ENCODE peak calls at places on chromosomes 12 and 14, in four cellular contexts. N is GM23248, T is transverse colon, C is SJCRH30. E is an unnamed sample. For H3K36me3 and H3K4me1, the result is how much of the 10 kb centered on the place peaks cover.

GRCh38 chr14:75831971-75832370 is 149.8 kb downstream of the TGFB3 start:
- DNase-seq in N (peak), T (no peak), C (no peak), E (no peak)

GRCh38 chr14:60642270-60642789 is 6.9 kb downstream of the SIX1 start:
- DNase-seq in N (no peak), T (no peak), C (no peak), E (no peak)

GRCh38 chr12:116982721-116983502 is 72.2 kb downstream of the FBXW8 start:
- DNase-seq in N (peak), T (no peak), C (no peak), E (no peak)

GRCh38 chr14:106268013-106268727 is 741.8 kb downstream of the TMEM121 start:
- DNase-seq in N (no peak), T (peak), C (no peak), E (no peak)

GRCh38 chr12:131057211-131057721 is 103.6 kb downstream of the ADGRD1 start:
- DNase-seq in N (no peak), T (no peak), C (no peak), E (peak)

GRCh38 chr12:26704684-26705475 is 128.1 kb downstream of the ITPR2 start:
- DNase-seq in N (peak), T (no peak), C (no peak), E (no peak)

GRCh38 chr12:94151577-94151976 is 3.2 kb downstream of the PLXNC1 start:
- DNase-seq in N (no peak), T (peak), C (no peak), E (no peak)

GRCh38 chr14:95695913-95696312 is 9.7 kb downstream of the TCL1B start:
- DNase-seq in N (no peak), T (no peak), C (no peak), E (no peak)

GRCh38 chr12:42705863-42706262 is 116.3 kb upstream of the PRICKLE1 start:
- DNase-seq in N (peak), T (peak), C (peak), E (peak)

GRCh38 chr12:71135812-71136176 is 22.0 kb downstream of the TSPAN8 start:
- DNase-seq in N (no peak), T (no peak), C (no peak), E (no peak)

GRCh38 chr14:100289916-100290606 is 16.2 kb downstream of the SLC25A29 start:
- DNase-seq in N (no peak), T (peak), C (no peak), E (no peak)

GRCh38 chr12:113222730-113223531 is 1.7 kb downstream of the TPCN1 start:
- DNase-seq in N (peak), T (peak), C (peak), E (no peak)

GRCh38 chr12:92740421-92740820 is 37.6 kb downstream of the PLEKHG7 start:
- DNase-seq in N (no peak), T (no peak), C (no peak), E (no peak)

GRCh38 chr14:72753044-72753710 is 140.7 kb downstream of the DPF3 start:
- DNase-seq in N (no peak), T (no peak), C (no peak), E (no peak)

GRCh38 chr12:53989227-53990113 is 4.5 kb downstream of the HOXC10 start:
- DNase-seq in N (peak), T (no peak), C (no peak), E (no peak)

GRCh38 chr12:2876431-2877046 is 435 bp downstream of the FOXM1 start:
- DNase-seq in N (peak), T (no peak), C (peak), E (no peak)

GRCh38 chr12:65208957-65209654 is 39.7 kb downstream of the LEMD3 start:
- DNase-seq in N (no peak), T (no peak), C (no peak), E (no peak)

GRCh38 chr12:3520711-3521110 is 29.7 kb downstream of the PRMT8 start:
- DNase-seq in N (no peak), T (no peak), C (no peak), E (no peak)

GRCh38 chr12:131082795-131083194 is 129.1 kb downstream of the ADGRD1 start:
- DNase-seq in N (no peak), T (no peak), C (no peak), E (no peak)

GRCh38 chr12:12265571-12266388 is 1.1 kb downstream of the LRP6 start:
- DNase-seq in N (peak), T (no peak), C (no peak), E (no peak)

GRCh38 chr14:85991156-85991555 is 461.2 kb downstream of the FLRT2 start:
- DNase-seq in N (peak), T (no peak), C (no peak), E (no peak)

GRCh38 chr12:107027304-107028053 is 40.5 kb upstream of the MTERF2 start:
- DNase-seq in N (peak), T (no peak), C (no peak), E (no peak)

GRCh38 chr12:111673503-111673902 is 12.3 kb downstream of the BRAP start:
- DNase-seq in N (peak), T (no peak), C (peak), E (no peak)

GRCh38 chr12:79454338-79454777 is 236.4 kb downstream of the PAWR start:
- DNase-seq in N (peak), T (no peak), C (no peak), E (no peak)

GRCh38 chr12:2326470-2326869 is 273.7 kb downstream of the CACNA1C start:
- DNase-seq in N (no peak), T (no peak), C (no peak), E (no peak)

GRCh38 chr12:127711108-127711507 is 555.9 kb upstream of the TMEM132C start:
- DNase-seq in N (peak), T (no peak), C (no peak), E (no peak)

GRCh38 chr14:45085004-45085403 is 1.1 kb downstream of the PRPF39 start:
- DNase-seq in N (peak), T (no peak), C (no peak), E (no peak)

GRCh38 chr14:42927313-42927712 is 1320.6 kb downstream of the LRFN5 start:
- DNase-seq in N (no peak), T (no peak), C (no peak), E (no peak)

GRCh38 chr12:11684393-11684792 is 34.9 kb downstream of the ETV6 start:
- DNase-seq in N (peak), T (no peak), C (no peak), E (no peak)

GRCh38 chr12:31832740-31833540 is 104.1 kb upstream of the AMN1 start:
- DNase-seq in N (no peak), T (no peak), C (no peak), E (no peak)

GRCh38 chr14:51035611-51036192 is 59.2 kb downstream of the TRIM9 start:
- DNase-seq in N (no peak), T (no peak), C (no peak), E (no peak)

GRCh38 chr12:119802472-119802871 is 74.6 kb downstream of the CIT start:
- DNase-seq in N (peak), T (peak), C (no peak), E (no peak)

GRCh38 chr14:51080622-51081021 is 14.3 kb downstream of the TRIM9 start:
- DNase-seq in N (no peak), T (no peak), C (no peak), E (no peak)

GRCh38 chr12:26573212-26573909 is 259.6 kb downstream of the ITPR2 start:
- DNase-seq in N (no peak), T (no peak), C (no peak), E (no peak)

GRCh38 chr12:62767946-62768345 is 167.0 kb downstream of the PPM1H start:
- DNase-seq in N (no peak), T (no peak), C (no peak), E (no peak)

GRCh38 chr12:6211421-6211869 is 11.2 kb downstream of the CD9 start:
- DNase-seq in N (peak), T (no peak), C (no peak), E (no peak)

GRCh38 chr14:73731111-73731510 is 16.9 kb upstream of the PNMA1 start:
- DNase-seq in N (no peak), T (no peak), C (no peak), E (peak)

GRCh38 chr12:107045186-107045585 is 48.2 kb downstream of the CRY1 start:
- DNase-seq in N (no peak), T (no peak), C (no peak), E (no peak)

GRCh38 chr14:92654206-92654901 is 94.1 kb downstream of the LGMN start:
- DNase-seq in N (no peak), T (no peak), C (no peak), E (no peak)

GRCh38 chr14:52748647-52749292 is 18.8 kb downstream of the STYX start:
- DNase-seq in N (no peak), T (no peak), C (no peak), E (no peak)
- H3K36me3 ChIP-seq in N (under half), T (under half), C (under half), E (half or more)

GRCh38 chr12:52909796-52910195 is 4.9 kb upstream of the KRT8 start:
- DNase-seq in N (no peak), T (no peak), C (no peak), E (no peak)
- H3K4me1 ChIP-seq in N (under half), T (under half), C (under half), E (under half)

GRCh38 chr12:124009781-124010180 is 36.8 kb downstream of the ZNF664 start:
- DNase-seq in N (no peak), T (no peak), C (no peak), E (no peak)
- H3K36me3 ChIP-seq in N (under half), T (under half), C (under half), E (under half)

DNA sequence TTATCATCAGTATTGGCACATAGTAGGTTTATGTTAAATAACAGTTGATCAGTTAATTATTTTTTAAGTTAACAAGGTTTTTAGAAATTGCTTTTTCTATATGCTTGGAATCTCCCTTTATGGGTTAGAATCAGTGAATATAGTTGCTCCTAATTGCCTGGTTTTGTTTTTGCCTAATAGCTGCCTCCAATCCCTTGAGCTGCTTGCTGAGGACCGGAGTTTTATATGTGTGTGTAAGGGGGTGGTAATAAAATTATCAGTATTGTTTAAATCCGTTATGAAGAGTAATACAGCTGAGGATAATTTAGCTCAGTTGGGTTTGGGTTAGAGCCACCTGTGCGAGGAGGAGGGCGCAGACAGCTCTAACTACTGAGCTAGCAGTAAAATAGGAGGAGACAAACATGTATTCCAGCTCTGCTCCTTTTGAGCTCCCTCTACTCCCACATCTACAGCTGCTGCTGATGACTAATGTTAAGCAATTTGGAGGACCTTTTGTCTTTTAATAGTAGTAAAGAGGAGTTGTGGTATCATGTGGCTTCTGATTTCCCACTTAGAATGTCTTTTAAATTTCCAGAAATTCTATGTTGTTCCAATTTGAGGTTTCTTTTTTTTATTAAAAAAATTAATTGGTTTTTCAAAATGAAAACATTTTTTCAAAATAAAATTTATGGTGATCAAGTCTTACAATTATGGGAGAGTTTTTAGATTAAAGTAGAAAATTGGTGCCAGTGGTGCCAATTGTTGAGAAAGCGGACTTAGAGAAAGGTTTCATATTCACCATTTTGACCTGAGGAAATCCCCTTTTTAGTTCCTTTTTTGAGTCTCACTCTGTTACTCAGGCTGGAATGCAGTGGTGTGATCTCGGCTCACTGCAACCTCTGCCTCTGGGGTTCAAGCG is 61.6 kb downstream of the SPATS2 start:
- DNase-seq in N (peak), T (no peak), C (peak), E (no peak)
- H3K4me1 ChIP-seq in N (under half), T (under half), C (under half), E (under half)

GRCh38 chr12:57525615-57526383 is 3.2 kb downstream of the MBD6 start:
- DNase-seq in N (no peak), T (no peak), C (no peak), E (no peak)

GRCh38 chr12:57526477-57527126 is 4.0 kb downstream of the MBD6 start:
- DNase-seq in N (no peak), T (no peak), C (no peak), E (no peak)

GRCh38 chr12:57528831-57529555 is 6.4 kb downstream of the MBD6 start:
- DNase-seq in N (no peak), T (no peak), C (no peak), E (no peak)

GRCh38 chr12:57528176-57528575 is 5.6 kb downstream of the MBD6 start:
- DNase-seq in N (no peak), T (no peak), C (no peak), E (no peak)

GRCh38 chr12:57527184-57527583 is 4.6 kb downstream of the MBD6 start:
- DNase-seq in N (no peak), T (no peak), C (no peak), E (no peak)
- H3K36me3 ChIP-seq in N (under half), T (under half), C (half or more), E (half or more)

DNA sequence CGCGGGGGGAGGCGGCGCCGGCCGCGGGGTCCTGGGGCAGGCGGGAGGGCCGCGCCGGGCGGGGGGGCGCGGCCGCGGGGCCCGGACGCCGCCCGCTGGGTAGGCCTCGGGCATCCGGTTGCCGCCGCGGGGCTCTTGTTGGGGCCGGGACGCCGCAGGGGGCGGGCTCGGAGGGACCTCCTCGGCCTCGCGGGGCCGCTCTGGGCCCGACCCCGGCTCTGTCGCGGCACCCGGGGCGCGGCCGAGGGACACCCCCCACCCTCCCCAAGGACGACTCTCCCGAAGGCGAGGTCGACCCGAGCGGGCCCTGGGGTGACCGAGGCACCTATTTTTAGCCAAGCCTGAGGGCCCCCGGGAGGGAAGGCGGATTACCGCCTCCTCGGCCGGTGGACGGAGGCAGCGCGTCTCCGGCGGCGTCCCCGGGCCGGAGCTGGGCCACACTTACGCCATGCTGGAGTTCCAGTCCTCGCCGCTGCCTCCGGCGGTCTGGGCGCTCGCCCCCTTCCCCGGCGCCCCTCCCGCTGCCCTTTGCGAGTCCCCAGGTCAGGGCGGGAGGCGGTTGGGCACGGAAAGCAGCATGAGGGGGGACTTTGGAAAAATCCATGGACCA is 499 bp downstream of the KTN1 start:
- DNase-seq in N (peak), T (peak), C (peak), E (no peak)
- H3K4me1 ChIP-seq in N (half or more), T (under half), C (under half), E (under half)

GRCh38 chr14:71318097-71318459 is 410.8 kb downstream of the PCNX1 start:
- DNase-seq in N (no peak), T (no peak), C (no peak), E (no peak)
- H3K36me3 ChIP-seq in N (under half), T (under half), C (under half), E (under half)

DNA sequence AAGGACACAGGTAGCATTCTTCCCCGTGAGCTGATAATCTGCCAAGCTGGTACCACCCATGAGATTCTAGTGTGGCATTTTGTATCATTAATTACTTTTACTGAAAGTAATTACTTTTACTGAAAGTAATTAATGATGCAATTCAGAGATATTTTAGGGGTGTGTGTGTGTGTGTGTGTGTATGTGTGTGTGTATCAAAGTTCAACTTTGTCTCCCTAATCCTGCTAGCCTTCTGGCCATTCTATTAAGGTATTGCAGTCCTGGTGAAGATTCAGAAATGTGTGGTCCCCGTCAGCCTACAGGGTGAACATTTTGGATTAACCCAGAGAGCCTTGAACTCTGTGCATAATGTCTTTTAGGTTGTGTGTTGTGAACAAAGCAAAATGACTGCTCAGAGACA is 310.8 kb downstream of the ZFP36L1 start:
- DNase-seq in N (no peak), T (no peak), C (no peak), E (no peak)
- H3K4me1 ChIP-seq in N (under half), T (under half), C (under half), E (under half)